ENCODE peak calls at places on chromosomes 5 and 9, in four cellular contexts. One of them, this sample, is unnamed.

GRCh38 chr9:77594963-77595362 is 53.2 kb downstream of the GNA14 start:
- DNase-seq in GM23338: no peak
- DNase-seq in lower leg skin: no peak
- DNase-seq in NCI-H1105 treated with DMSO at 0.1 percent for 48 hours: no peak
- DNase-seq in this sample: no peak

GRCh38 chr5:180790020-180790419 is 12.6 kb downstream of the MGAT1 start:
- DNase-seq in GM23338: peak; percentile 79
- DNase-seq in lower leg skin: no peak
- DNase-seq in NCI-H1105 treated with DMSO at 0.1 percent for 48 hours: no peak
- DNase-seq in this sample: peak; percentile 86

GRCh38 chr9:73565833-73566465 is 414.3 kb downstream of the ANXA1 start:
- DNase-seq in GM23338: peak; percentile 73
- DNase-seq in lower leg skin: no peak
- DNase-seq in NCI-H1105 treated with DMSO at 0.1 percent for 48 hours: peak; percentile 27
- DNase-seq in this sample: peak; percentile 76

GRCh38 chr5:112183103-112183634 is 235.9 kb downstream of the EPB41L4A start:
- DNase-seq in GM23338: peak; percentile 56
- DNase-seq in lower leg skin: no peak
- DNase-seq in NCI-H1105 treated with DMSO at 0.1 percent for 48 hours: no peak
- DNase-seq in this sample: peak; percentile 89

GRCh38 chr5:53087596-53087995 is 22.0 kb downstream of the MOCS2 start:
- DNase-seq in GM23338: no peak
- DNase-seq in lower leg skin: no peak
- DNase-seq in NCI-H1105 treated with DMSO at 0.1 percent for 48 hours: no peak
- DNase-seq in this sample: no peak

GRCh38 chr9:104849023-104849422 is 78.9 kb downstream of the ABCA1 start:
- DNase-seq in GM23338: no peak
- DNase-seq in lower leg skin: no peak
- DNase-seq in NCI-H1105 treated with DMSO at 0.1 percent for 48 hours: no peak
- DNase-seq in this sample: no peak

GRCh38 chr9:98097836-98098235 is 21.2 kb downstream of the TRIM14 start:
- DNase-seq in GM23338: no peak
- DNase-seq in lower leg skin: peak; percentile 48
- DNase-seq in NCI-H1105 treated with DMSO at 0.1 percent for 48 hours: peak; percentile 34
- DNase-seq in this sample: no peak

GRCh38 chr9:63859475-63860215 is 1425.4 kb downstream of the FOXD4L5 start:
- DNase-seq in GM23338: no peak
- DNase-seq in lower leg skin: no peak
- DNase-seq in NCI-H1105 treated with DMSO at 0.1 percent for 48 hours: no peak
- DNase-seq in this sample: no peak

This sample was measured in mesendoderm.